ENCODE peak calls at places on chromosome 20, in four cellular contexts. J, R, F and W are unnamed samples.

GRCh38 chr20:49230575-49231211 is 11.5 kb downstream of the DDX27 start:
- DNase-seq in F (no peak), J (no peak), R (no peak), W (no peak)

GRCh38 chr20:17281478-17281877 is 54.6 kb downstream of the PCSK2 start:
- DNase-seq in F (peak; percentile 8), J (peak; percentile 64), R (no peak), W (peak; percentile 20)

GRCh38 chr20:63151554-63152321 is 64.2 kb downstream of the YTHDF1 start:
- DNase-seq in J (no peak), F (no peak), R (no peak), W (no peak)

GRCh38 chr20:8246153-8246552 is 114.1 kb downstream of the PLCB1 start:
- DNase-seq in R (no peak), J (no peak), F (no peak), W (no peak)

GRCh38 chr20:602357-602970 is 7.6 kb downstream of the TCF15 start:
- DNase-seq in R (no peak), J (no peak), F (no peak), W (no peak)

GRCh38 chr20:40687384-40688128 is 1.5 kb downstream of the MAFB start:
- DNase-seq in J (no peak), F (no peak), R (no peak), W (peak; percentile 28)

GRCh38 chr20:14860410-14860814 is 523.0 kb upstream of the FLRT3 start:
- DNase-seq in F (no peak), J (peak; percentile 16), R (no peak), W (no peak)

GRCh38 chr20:18019068-18019467 is 38.6 kb downstream of the OVOL2 start:
- DNase-seq in R (no peak), J (peak; percentile 46), F (peak; percentile 35), W (peak; percentile 62)

GRCh38 chr20:19022118-19022575 is 190.3 kb upstream of the SLC24A3 start:
- DNase-seq in F (no peak), R (no peak), J (no peak), W (no peak)

GRCh38 chr20:25308083-25308491 is 60.2 kb downstream of the PYGB start:
- DNase-seq in R (no peak), F (no peak), J (no peak), W (no peak)

GRCh38 chr20:34075647-34076046 is 36.4 kb downstream of the EIF2S2 start:
- DNase-seq in J (no peak), R (no peak), F (no peak), W (peak; percentile 17)

GRCh38 chr20:19074828-19075516 is 137.5 kb upstream of the SLC24A3 start:
- DNase-seq in J (no peak), R (peak; percentile 88), F (no peak), W (no peak)

GRCh38 chr20:6735913-6736845 is 31.3 kb upstream of the BMP2 start:
- DNase-seq in J (no peak), F (no peak), R (no peak), W (no peak)

GRCh38 chr20:22453244-22454080 is 130.9 kb downstream of the FOXA2 start:
- DNase-seq in J (peak; percentile 70), F (peak; percentile 17), R (no peak), W (peak; percentile 30)

GRCh38 chr20:63375438-63375837 is 14.3 kb upstream of the CHRNA4 start:
- DNase-seq in R (no peak), F (no peak), J (no peak), W (no peak)

GRCh38 chr20:53598140-53599038 is 4.8 kb upstream of the ZNF217 start:
- DNase-seq in R (no peak), F (no peak), J (no peak), W (no peak)

GRCh38 chr20:22686097-22686496 is 101.7 kb upstream of the FOXA2 start:
- DNase-seq in J (peak; percentile 32), F (peak; percentile 49), R (no peak), W (peak; percentile 55)

GRCh38 chr20:35698298-35699126 is 640 bp downstream of the NFS1 start:
- DNase-seq in J (no peak), F (peak; percentile 50), R (no peak), W (no peak)

GRCh38 chr20:52259295-52259694 is 67.7 kb upstream of the ZFP64 start:
- DNase-seq in J (no peak), R (no peak), F (no peak), W (no peak)

GRCh38 chr20:62011938-62012534 is 53.6 kb downstream of the TAF4 start:
- DNase-seq in J (no peak), R (no peak), F (no peak), W (no peak)

GRCh38 chr20:60349418-60349817 is 391.2 kb downstream of the CDH26 start:
- DNase-seq in J (no peak), F (no peak), R (no peak), W (no peak)

GRCh38 chr20:37266940-37267683 is 5.5 kb upstream of the GHRH start:
- DNase-seq in F (no peak), J (no peak), R (no peak), W (no peak)

GRCh38 chr20:9359561-9360308 is 154.7 kb upstream of the LAMP5 start:
- DNase-seq in R (no peak), F (no peak), J (peak; percentile 67), W (peak; percentile 34)
- TF ChIP-seq FOXM1 in R (no peak), F (no peak), J (no peak), W (no peak)

DNA sequence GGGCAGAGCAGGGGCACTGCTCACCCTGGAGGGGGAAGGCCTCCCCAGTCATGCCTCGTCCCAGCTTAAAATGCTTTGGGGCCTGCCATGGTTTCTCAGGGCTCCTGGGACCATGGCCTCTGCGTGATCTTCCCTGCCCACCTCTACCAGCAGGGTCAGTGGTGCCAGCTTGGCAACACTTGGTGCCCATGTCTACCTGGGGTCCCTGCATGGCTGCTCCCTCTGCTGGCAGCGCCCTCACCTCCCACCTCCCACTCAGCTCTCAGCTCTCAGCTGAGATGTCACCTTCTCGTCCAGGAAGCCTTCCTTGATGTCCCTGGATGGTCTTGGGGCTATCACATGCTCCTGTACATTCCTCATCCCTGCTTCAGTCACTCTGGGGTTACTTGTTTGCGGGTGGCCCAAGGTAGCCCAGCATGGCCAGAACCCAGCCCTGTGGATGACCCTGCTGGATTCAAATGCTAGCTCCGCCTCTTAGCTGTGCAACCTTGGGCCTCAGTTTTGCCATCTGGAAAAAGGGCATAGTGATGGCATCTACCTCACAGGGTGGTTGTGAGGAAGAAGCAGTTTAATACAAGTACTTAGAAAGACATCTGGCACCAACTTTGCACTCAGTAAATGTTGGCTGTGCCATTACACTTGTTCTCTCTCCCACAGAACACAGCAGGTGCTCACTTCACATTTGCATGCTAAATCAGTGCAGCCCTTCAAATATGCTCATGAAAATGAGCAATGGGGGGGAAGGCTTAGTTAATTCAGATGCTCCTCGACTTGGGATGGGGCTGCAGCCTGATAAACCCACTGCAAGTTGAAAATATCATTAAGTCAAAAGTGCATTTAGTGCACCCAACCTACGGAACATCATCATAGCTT is 53.5 kb upstream of the PTPN1 start:
- DNase-seq in F (no peak), R (no peak), J (no peak), W (no peak)
- TF ChIP-seq TARDBP in F (no peak), R (no peak), J (no peak), W (no peak)

DNA sequence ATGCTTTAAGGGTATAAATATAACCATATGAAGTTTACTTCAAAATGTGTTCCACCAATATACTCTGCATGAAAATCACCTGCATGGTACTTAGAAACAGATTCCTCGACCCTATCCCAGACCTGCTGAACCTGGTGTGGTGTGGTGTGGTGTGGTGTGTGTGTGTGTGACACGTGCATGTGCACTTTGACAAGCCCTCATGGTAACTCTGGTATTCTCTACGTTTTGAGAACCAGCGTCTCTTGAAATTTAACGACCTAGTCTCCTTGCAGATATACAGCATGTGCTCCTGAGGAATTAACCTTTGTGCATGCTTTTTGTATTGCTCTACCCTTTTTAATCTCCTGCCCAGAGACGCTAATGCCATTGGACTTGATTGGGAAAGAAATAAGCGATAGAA is 29.5 kb downstream of the GGTLC1 start:
- DNase-seq in J (no peak), R (no peak), F (no peak), W (no peak)
- TF ChIP-seq FOXM1 in J (no peak), R (no peak), F (no peak), W (no peak)

GRCh38 chr20:10920396-10920795 is 246.6 kb upstream of the JAG1 start:
- DNase-seq in J (no peak), R (no peak), F (no peak), W (no peak)

GRCh38 chr20:10915815-10916214 is 242.0 kb upstream of the JAG1 start:
- DNase-seq in F (no peak), R (no peak), J (no peak), W (no peak)

GRCh38 chr20:10919549-10920140 is 245.8 kb upstream of the JAG1 start:
- DNase-seq in J (no peak), R (no peak), F (no peak), W (no peak)

GRCh38 chr20:10917826-10918225 is 244.0 kb upstream of the JAG1 start:
- DNase-seq in J (no peak), F (no peak), R (no peak), W (no peak)

GRCh38 chr20:10916312-10916711 is 242.5 kb upstream of the JAG1 start:
- DNase-seq in R (no peak), J (no peak), F (no peak), W (no peak)
- TF ChIP-seq TARDBP in R (no peak), J (no peak), F (no peak), W (no peak)

GRCh38 chr20:32191422-32191821 is 16.1 kb downstream of the PLAGL2 start:
- DNase-seq in F (no peak), R (no peak), J (no peak), W (no peak)
- TF ChIP-seq FOXM1 in F (no peak), R (no peak), J (no peak), W (no peak)

DNA sequence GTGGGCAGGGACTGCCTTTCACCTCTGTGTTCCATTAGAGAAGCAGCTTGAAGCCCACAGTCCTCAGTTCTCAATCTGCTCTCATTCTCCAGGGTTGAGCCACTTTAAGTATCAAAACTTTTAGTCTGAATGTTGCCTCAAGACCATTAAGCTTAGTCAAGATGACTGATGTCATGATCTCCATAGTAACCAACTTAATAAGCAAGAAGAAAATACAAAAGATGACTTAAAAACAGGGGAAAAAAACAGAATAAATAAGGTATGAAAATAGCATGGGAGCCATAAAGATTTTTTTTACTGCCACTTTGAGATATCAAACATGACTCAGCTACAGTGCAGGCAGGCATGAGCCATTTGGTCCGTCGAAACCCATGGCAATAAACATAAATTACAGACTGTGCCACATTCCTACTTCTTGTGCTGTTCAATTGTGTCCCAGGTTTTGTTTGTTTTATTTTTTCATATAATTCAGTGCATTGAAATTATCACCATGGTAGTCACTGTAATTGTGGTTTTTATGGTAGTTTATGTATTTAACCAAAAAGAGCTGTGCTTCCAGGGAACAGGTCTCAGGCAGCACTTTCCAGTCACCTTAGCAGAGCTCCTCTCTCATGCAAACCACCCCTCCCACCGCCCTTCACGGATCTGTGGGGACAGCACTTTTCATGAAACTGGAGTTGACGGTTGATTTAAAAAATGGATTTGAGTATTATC is 156.5 kb upstream of the INSM1 start:
- DNase-seq in R (no peak), J (no peak), F (no peak), W (peak; percentile 38)
- TF ChIP-seq TARDBP in R (no peak), J (no peak), F (no peak), W (no peak)

DNA sequence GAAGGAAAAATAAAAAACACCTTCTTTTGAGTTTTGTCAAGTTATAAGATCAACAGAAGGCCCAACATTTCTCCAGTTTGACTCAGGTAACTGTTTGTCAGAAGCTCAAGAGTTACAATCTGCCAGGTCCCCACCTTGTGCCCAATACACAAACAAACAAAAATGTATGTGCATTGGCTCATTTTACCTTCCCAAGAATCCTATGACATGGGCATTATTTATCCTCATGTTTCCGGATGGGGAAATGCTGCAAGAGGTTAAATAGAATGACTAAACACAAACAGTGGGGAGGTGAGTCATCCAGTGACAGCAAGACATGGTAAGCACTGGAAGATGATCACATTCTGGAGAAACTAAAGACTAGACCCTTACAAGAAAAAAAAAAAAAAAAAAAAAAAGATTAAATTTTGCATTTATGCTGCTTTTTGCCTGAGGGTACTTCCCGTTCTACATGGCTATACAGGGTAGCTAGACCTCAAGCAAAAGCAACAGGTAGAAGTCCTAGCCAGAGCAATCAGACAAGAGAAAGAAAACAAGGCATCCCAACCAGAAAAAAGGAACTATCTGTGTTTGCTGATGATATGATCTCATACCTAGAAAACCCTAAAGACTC is 23.6 kb upstream of the ANKRD60 start:
- DNase-seq in F (peak; percentile 73), J (peak; percentile 88), R (no peak), W (no peak)
- TF ChIP-seq FOXM1 in F (peak; percentile 44), J (no peak), R (no peak), W (no peak)